ENCODE peak calls at places on chromosomes 1 and 21, in eight cellular contexts. T, C, O, F, Y, A, V and Z are unnamed samples.

GRCh38 chr1:40392206-40392605 is 18.7 kb downstream of the SMAP2 start:
- DNase-seq in Y (no peak), T (no peak), C (peak; percentile 71), V (peak; percentile 88), A (peak; percentile 39), O (no peak), F (no peak), Z (peak; percentile 50)

GRCh38 chr1:229271448-229272120 is 673 bp downstream of the RAB4A start:
- DNase-seq in V (peak; percentile 38), F (peak; percentile 30), O (no peak), A (peak; percentile 37), Y (no peak), C (peak; percentile 43), T (peak; percentile 72), Z (peak; percentile 71)

GRCh38 chr1:77948841-77949424 is 29.9 kb downstream of the FUBP1 start:
- DNase-seq in C (peak; percentile 57), F (no peak), A (no peak), T (no peak), V (peak; percentile 42), Y (peak; percentile 28), O (no peak), Z (peak; percentile 58)

GRCh38 chr1:53295295-53295694 is 32.6 kb downstream of the LRP8 start:
- DNase-seq in C (no peak), V (no peak), A (no peak), O (no peak), T (no peak), F (no peak), Y (no peak), Z (peak; percentile 36)

GRCh38 chr1:3905953-3906671 is 6.0 kb upstream of the C1orf174 start:
- DNase-seq in A (no peak), V (no peak), O (no peak), F (no peak), T (peak; percentile 63), C (no peak), Y (no peak), Z (no peak)

GRCh38 chr1:156308078-156308477 is 9.0 kb upstream of the VHLL start:
- DNase-seq in F (no peak), V (peak; percentile 83), O (no peak), C (peak; percentile 63), Y (no peak), A (no peak), T (no peak), Z (peak; percentile 27)

GRCh38 chr1:186122837-186123236 is 252.2 kb downstream of the TPR start:
- DNase-seq in C (no peak), O (no peak), V (no peak), Y (no peak), T (peak; percentile 66), F (no peak), A (no peak), Z (no peak)

GRCh38 chr1:44323952-44324351 is 31.1 kb downstream of the ERI3 start:
- DNase-seq in F (no peak), T (no peak), V (no peak), O (no peak), Y (no peak), C (no peak), A (no peak), Z (peak; percentile 40)

GRCh38 chr21:46461909-46462308 is 3.2 kb downstream of the DIP2A start:
- DNase-seq in O (no peak), F (no peak), C (no peak), T (no peak), V (no peak), Y (no peak), A (no peak), Z (no peak)

GRCh38 chr1:32771561-32772280 is 45.4 kb downstream of the YARS1 start:
- DNase-seq in Y (peak; percentile 54), T (no peak), O (no peak), C (no peak), A (no peak), V (no peak), F (no peak), Z (no peak)

GRCh38 chr1:45643978-45644377 is 20.1 kb upstream of the CCDC17 start:
- DNase-seq in V (no peak), C (no peak), T (no peak), A (no peak), O (no peak), Y (no peak), F (no peak), Z (no peak)

GRCh38 chr1:27491748-27492700 is 2.1 kb upstream of the WASF2 start:
- DNase-seq in A (no peak), C (peak; percentile 19), V (no peak), F (no peak), Y (no peak), T (no peak), O (no peak), Z (peak; percentile 27)

GRCh38 chr1:21623411-21623961 is 45.7 kb downstream of the RAP1GAP start:
- DNase-seq in V (no peak), Y (peak; percentile 77), O (peak; percentile 94), F (no peak), C (no peak), A (peak; percentile 97), T (no peak), Z (no peak)

GRCh38 chr1:8661185-8662110 is 156.0 kb downstream of the RERE start:
- DNase-seq in F (no peak), C (peak; percentile 90), Y (no peak), A (no peak), T (peak; percentile 62), O (no peak), V (peak; percentile 91), Z (peak; percentile 68)

GRCh38 chr1:28983091-28983490 is 68.7 kb downstream of the EPB41 start:
- DNase-seq in C (no peak), Y (no peak), V (no peak), A (no peak), O (no peak), F (no peak), T (no peak), Z (no peak)

GRCh38 chr1:62034790-62035189 is 159.9 kb upstream of the L1TD1 start:
- DNase-seq in F (no peak), A (no peak), T (no peak), V (no peak), O (no peak), C (no peak), Y (no peak), Z (no peak)

GRCh38 chr1:21573971-21574458 is 64.8 kb downstream of the ALPL start:
- DNase-seq in A (peak; percentile 80), V (peak; percentile 75), Y (peak; percentile 70), T (peak; percentile 75), C (peak; percentile 72), F (no peak), O (peak; percentile 61), Z (peak; percentile 63)

GRCh38 chr1:68128157-68128556 is 77.7 kb upstream of the DIRAS3 start:
- DNase-seq in V (peak; percentile 60), F (no peak), C (peak; percentile 28), A (no peak), O (no peak), Y (no peak), T (peak; percentile 7), Z (peak; percentile 40)

GRCh38 chr1:93827633-93828436 is 51.2 kb downstream of the DNTTIP2 start:
- DNase-seq in C (no peak), V (peak; percentile 28), F (no peak), T (no peak), O (no peak), Y (no peak), A (no peak), Z (peak; percentile 66)

DNA sequence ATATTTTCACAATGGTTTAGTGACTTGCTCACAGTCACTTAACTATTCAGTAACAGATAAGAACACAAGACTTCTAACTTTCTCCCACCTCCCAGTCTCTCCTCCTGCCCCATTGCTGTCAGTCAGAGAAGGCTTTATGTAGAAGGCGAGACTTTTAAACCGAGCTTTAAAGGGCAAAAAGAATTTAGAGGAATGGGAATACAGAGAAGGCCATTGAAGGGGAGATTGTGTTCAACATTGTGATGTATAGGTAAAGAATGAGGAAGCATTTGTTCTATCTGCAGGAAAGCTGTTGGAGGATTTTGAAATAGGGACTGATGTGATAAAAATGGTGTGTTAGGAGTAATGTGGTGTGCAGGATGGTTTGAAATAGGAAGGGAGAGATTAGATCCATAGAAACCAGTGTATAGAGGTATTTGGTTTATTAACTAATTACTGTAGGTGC is 7.3 kb downstream of the POU2F1 start:
- DNase-seq in O (no peak), F (no peak), C (no peak), V (peak; percentile 18), Y (no peak), T (peak; percentile 60), A (no peak), Z (no peak)
- H3K4me3 ChIP-seq in O (no peak overlapping the region), F (no peak overlapping the region), C (no peak overlapping the region), V (no peak overlapping the region), Y (no peak overlapping the region), T (no peak overlapping the region), A (no peak overlapping the region), Z (no peak overlapping the region)

GRCh38 chr21:15768853-15769252 is 39.1 kb downstream of the USP25 start:
- DNase-seq in F (no peak), V (no peak), T (no peak), Y (no peak), A (no peak), O (no peak), C (no peak), Z (no peak)
- H3K4me1 ChIP-seq in F (no peaks in the 10 kb centered on the region), V (peaks cover 7% of the 10 kb centered on the region), T (no peaks in the 10 kb centered on the region), Y (no peaks in the 10 kb centered on the region), A (peaks cover 59% of the 10 kb centered on the region), O (peaks cover 20% of the 10 kb centered on the region), C (peaks cover 2% of the 10 kb centered on the region), Z (peaks cover 38% of the 10 kb centered on the region)

DNA sequence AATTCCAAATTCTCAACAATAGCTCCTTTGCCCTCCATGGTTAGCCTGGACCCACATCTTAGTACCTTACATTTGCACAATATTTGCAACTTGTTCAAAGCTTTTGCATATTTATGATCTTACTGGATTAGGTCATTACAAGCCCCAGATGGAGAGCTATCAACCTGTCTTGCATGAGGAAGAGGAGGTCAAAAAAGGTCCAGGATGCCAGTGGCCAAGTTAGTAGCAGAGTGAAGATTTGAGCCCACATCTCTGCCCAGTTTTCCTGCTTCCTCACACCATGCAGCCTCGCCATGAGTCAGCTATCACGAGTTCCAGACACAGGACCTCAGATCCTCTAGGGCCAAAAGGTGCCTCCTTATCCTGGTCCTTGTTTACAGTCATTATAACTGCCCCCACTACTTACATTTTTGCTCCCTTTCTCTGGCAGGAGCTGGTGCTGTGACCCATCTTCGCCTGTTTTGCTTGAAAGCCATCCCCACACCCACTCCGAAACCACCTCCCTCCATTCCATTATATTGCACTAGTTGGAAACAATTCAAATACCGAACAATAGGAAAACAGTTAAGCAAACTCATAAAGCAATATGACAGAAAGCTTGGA is 5.0 kb upstream of the AHCYL1 start:
- DNase-seq in C (peak; percentile 68), T (peak; percentile 88), A (peak; percentile 46), O (no peak), F (no peak), Y (no peak), V (peak; percentile 71), Z (peak; percentile 55)
- H3K4me3 ChIP-seq in C (no peak overlapping the region), T (no peak overlapping the region), A (no peak overlapping the region), O (no peak overlapping the region), F (no peak overlapping the region), Y (no peak overlapping the region), V (no peak overlapping the region), Z (peak overlapping the region; percentile 6)

DNA sequence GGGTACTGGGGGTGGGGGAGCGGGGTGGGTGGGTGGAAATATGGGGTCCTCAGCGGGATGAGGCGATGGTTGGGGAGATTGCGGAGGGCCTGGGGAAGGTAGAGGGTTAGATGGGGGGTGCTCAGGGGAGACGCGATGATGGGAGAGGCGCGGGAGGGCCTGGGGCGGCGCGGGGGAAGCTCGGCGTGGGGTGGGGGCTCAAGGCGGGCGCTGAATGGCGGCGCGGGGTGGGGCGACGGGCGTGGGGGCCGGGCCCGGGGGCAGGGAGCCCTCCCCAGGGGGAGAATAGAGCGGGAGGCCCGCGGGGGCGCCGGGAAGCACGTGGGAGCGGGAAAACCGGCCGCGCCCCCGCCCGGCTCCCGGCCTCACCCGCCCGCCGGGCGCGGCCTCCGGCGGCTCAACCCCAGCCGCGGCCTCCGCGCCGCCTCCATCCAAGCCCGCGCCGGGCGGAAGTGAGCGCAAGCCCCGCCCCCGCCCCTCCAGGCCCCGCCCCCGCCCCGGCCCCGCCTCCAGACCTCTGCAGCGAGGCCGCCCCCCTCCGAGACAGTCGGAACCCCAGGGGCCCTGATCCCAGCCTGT is at the start of gene FAAP20:
- DNase-seq in T (peak; percentile 85), Y (peak; percentile 78), O (no peak), C (peak; percentile 70), A (peak; percentile 76), F (no peak), V (peak; percentile 54), Z (peak; percentile 92)
- H3K4me1 ChIP-seq in T (peaks cover 44% of the 10 kb centered on the region), Y (peaks cover 7% of the 10 kb centered on the region), O (peaks cover 8% of the 10 kb centered on the region), C (peaks cover 25% of the 10 kb centered on the region), A (peaks cover 78% of the 10 kb centered on the region), F (peaks cover 22% of the 10 kb centered on the region), V (peaks cover 32% of the 10 kb centered on the region), Z (peaks cover 43% of the 10 kb centered on the region)